ENCODE peak calls at places on chromosomes 12 and 14, in four cellular contexts. One of them, this sample, is unnamed.

GRCh38 chr14:100975668-100976067 is 72.1 kb upstream of the RTL1 start:
- DNase-seq in RWPE1: peak; percentile 30
- DNase-seq in coronary artery: no peak
- DNase-seq in right atrium auricular region: no peak
- DNase-seq in this sample: no peak

GRCh38 chr14:53953002-53953827 is 3.4 kb downstream of the BMP4 start:
- DNase-seq in RWPE1: peak; percentile 73
- DNase-seq in coronary artery: peak; percentile 91
- DNase-seq in right atrium auricular region: peak; percentile 85
- DNase-seq in this sample: peak; percentile 85

GRCh38 chr14:51805541-51805940 is 54.9 kb upstream of the GNG2 start:
- DNase-seq in RWPE1: no peak
- DNase-seq in coronary artery: no peak
- DNase-seq in right atrium auricular region: no peak
- DNase-seq in this sample: no peak

GRCh38 chr12:130702966-130703732 is 12.9 kb downstream of the RIMBP2 start:
- DNase-seq in RWPE1: no peak
- DNase-seq in coronary artery: peak; percentile 50
- DNase-seq in right atrium auricular region: no peak
- DNase-seq in this sample: no peak

GRCh38 chr14:106530423-106531107 is 1004.2 kb downstream of the TMEM121 start:
- DNase-seq in RWPE1: no peak
- DNase-seq in coronary artery: no peak
- DNase-seq in right atrium auricular region: no peak
- DNase-seq in this sample: no peak

GRCh38 chr12:57846285-57846576 is 298 bp downstream of the CTDSP2 start:
- DNase-seq in RWPE1: peak; percentile 20
- DNase-seq in coronary artery: no peak
- DNase-seq in right atrium auricular region: no peak
- DNase-seq in this sample: no peak

GRCh38 chr14:23078692-23079116 is 16.2 kb downstream of the ACIN1 start:
- DNase-seq in RWPE1: peak; percentile 77
- DNase-seq in coronary artery: peak; percentile 84
- DNase-seq in right atrium auricular region: peak; percentile 91
- DNase-seq in this sample: no peak

GRCh38 chr14:26281280-26281998 is 316.4 kb downstream of the NOVA1 start:
- DNase-seq in RWPE1: no peak
- DNase-seq in coronary artery: no peak
- DNase-seq in right atrium auricular region: no peak
- DNase-seq in this sample: no peak

GRCh38 chr12:50579757-50580267 is 75.0 kb downstream of the DIP2B start:
- DNase-seq in RWPE1: peak; percentile 24
- DNase-seq in coronary artery: no peak
- DNase-seq in right atrium auricular region: no peak
- DNase-seq in this sample: no peak

GRCh38 chr12:29591140-29592020 is 93.9 kb upstream of the OVCH1 start:
- DNase-seq in RWPE1: no peak
- DNase-seq in coronary artery: no peak
- DNase-seq in right atrium auricular region: no peak
- DNase-seq in this sample: no peak

GRCh38 chr12:24507827-24508226 is 441.1 kb downstream of the BCAT1 start:
- DNase-seq in RWPE1: no peak
- DNase-seq in coronary artery: no peak
- DNase-seq in right atrium auricular region: no peak
- DNase-seq in this sample: no peak

GRCh38 chr12:48995061-48995879 is 3.9 kb downstream of the DDN start:
- DNase-seq in RWPE1: peak; percentile 97
- DNase-seq in coronary artery: no peak
- DNase-seq in right atrium auricular region: peak; percentile 85
- DNase-seq in this sample: peak; percentile 85

GRCh38 chr12:1810201-1810930 is 10.0 kb upstream of the LRTM2 start:
- DNase-seq in RWPE1: no peak
- DNase-seq in coronary artery: no peak
- DNase-seq in right atrium auricular region: no peak
- DNase-seq in this sample: no peak

GRCh38 chr12:103468837-103469236 is 26.9 kb downstream of the C12orf42 start:
- DNase-seq in RWPE1: no peak
- DNase-seq in coronary artery: no peak
- DNase-seq in right atrium auricular region: no peak
- DNase-seq in this sample: no peak

GRCh38 chr12:103475073-103475472 is 20.7 kb downstream of the C12orf42 start:
- DNase-seq in RWPE1: no peak
- DNase-seq in coronary artery: no peak
- DNase-seq in right atrium auricular region: no peak
- DNase-seq in this sample: no peak

GRCh38 chr12:103470664-103471063 is 25.1 kb downstream of the C12orf42 start:
- DNase-seq in RWPE1: peak; percentile 3
- DNase-seq in coronary artery: no peak
- DNase-seq in right atrium auricular region: no peak
- DNase-seq in this sample: no peak

DNA sequence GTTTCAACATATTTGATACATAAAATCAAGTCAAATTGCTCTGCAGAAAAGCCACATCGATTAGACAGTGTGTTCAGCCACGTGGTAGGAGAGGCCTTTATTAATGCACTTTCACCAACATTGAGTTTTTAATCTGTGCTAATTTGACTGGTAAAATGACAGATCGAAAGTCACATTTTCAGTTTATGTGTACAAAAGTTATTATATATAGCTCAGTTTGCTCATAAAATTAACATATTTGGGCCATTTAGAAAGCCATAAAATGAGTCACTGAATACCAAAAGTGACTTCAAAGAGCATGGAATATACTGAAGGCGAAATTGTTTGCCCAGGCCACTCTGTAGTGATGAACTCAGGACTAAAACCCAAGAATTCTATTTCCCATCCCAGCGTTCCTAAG is 26.1 kb downstream of the C12orf42 start:
- DNase-seq in RWPE1: no peak
- DNase-seq in coronary artery: no peak
- DNase-seq in right atrium auricular region: no peak
- DNase-seq in this sample: no peak
- H3K27ac ChIP-seq in RWPE1: no peak overlapping the region
- H3K27ac ChIP-seq in coronary artery: no peak overlapping the region
- H3K27ac ChIP-seq in right atrium auricular region: no peak overlapping the region
- H3K27ac ChIP-seq in this sample: no peak overlapping the region

GRCh38 chr12:69566603-69567002 is 18.7 kb upstream of the CCT2 start:
- DNase-seq in RWPE1: no peak
- DNase-seq in coronary artery: no peak
- DNase-seq in right atrium auricular region: no peak
- DNase-seq in this sample: no peak
- TF ChIP-seq CTCF in RWPE1: no peak
- TF ChIP-seq CTCF in coronary artery: no peak
- TF ChIP-seq CTCF in right atrium auricular region: no peak
- TF ChIP-seq CTCF in this sample: no peak

GRCh38 chr14:81343701-81344100 is 56.4 kb downstream of the STON2 start:
- DNase-seq in RWPE1: no peak
- DNase-seq in coronary artery: no peak
- DNase-seq in right atrium auricular region: no peak
- DNase-seq in this sample: no peak
- H3K27ac ChIP-seq in RWPE1: no peak overlapping the region
- H3K27ac ChIP-seq in coronary artery: no peak overlapping the region
- H3K27ac ChIP-seq in right atrium auricular region: no peak overlapping the region
- H3K27ac ChIP-seq in this sample: peak overlapping the region; percentile 66

GRCh38 chr14:94305620-94306019 is 12.6 kb upstream of the SERPINA10 start:
- DNase-seq in RWPE1: no peak
- DNase-seq in coronary artery: no peak
- DNase-seq in right atrium auricular region: no peak
- DNase-seq in this sample: no peak

GRCh38 chr14:94306047-94306978 is 13.2 kb upstream of the SERPINA10 start:
- DNase-seq in RWPE1: no peak
- DNase-seq in coronary artery: no peak
- DNase-seq in right atrium auricular region: peak; percentile 38
- DNase-seq in this sample: no peak

GRCh38 chr14:94310248-94310647 is 12.9 kb downstream of the SERPINA6 start:
- DNase-seq in RWPE1: no peak
- DNase-seq in coronary artery: no peak
- DNase-seq in right atrium auricular region: peak; percentile 42
- DNase-seq in this sample: no peak

GRCh38 chr14:94309721-94310120 is 13.4 kb downstream of the SERPINA6 start:
- DNase-seq in RWPE1: no peak
- DNase-seq in coronary artery: no peak
- DNase-seq in right atrium auricular region: no peak
- DNase-seq in this sample: no peak

DNA sequence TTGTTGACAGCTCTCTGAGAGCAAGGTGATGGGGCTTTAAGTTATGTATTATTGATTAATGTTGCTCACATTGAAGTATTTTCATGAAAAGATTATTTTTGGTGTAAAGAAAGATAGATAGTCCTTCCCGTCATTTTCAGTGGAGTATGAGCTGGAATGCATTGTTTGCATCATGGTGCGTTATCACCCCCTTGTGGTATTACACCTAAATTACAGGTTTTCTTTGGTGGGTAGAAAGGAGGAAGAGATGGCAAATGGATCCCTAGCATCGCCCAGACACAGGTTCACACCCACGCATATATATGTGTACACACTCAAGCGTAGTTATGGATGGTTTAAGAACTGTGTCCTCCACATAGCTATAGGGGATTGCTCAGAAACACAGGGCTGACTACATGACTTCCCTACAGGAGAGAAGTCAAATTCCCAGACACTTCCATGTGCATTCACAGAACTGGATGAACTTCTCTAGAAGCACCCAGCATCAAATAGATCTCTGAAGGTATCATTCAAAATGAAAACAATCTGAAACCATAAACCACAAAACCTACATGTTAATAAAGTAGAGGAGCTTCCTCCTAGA is 14.4 kb upstream of the SERPINA10 start:
- DNase-seq in RWPE1: no peak
- DNase-seq in coronary artery: no peak
- DNase-seq in right atrium auricular region: no peak
- DNase-seq in this sample: no peak
- TF ChIP-seq CTCF in RWPE1: no peak
- TF ChIP-seq CTCF in coronary artery: no peak
- TF ChIP-seq CTCF in right atrium auricular region: peak; percentile 16
- TF ChIP-seq CTCF in this sample: no peak

DNA sequence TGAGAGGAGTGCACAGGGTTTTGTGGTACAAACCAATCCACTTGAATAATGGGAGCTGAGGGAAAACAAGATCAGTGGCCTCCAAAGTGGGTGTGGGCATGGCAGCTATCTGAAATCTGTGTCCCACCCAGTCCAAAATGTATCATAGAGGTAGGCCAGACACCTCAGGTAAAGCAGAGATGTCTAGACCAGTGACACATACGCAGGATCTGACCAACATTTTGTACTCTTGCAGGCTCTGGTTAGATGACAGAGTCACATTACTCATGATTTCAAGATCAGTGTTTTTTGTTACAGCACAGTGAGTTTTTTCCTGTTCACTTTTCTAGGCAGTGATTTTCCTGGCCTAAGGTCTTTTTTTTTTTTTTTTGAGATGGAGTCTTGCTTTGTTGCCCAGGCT is 211.8 kb downstream of the PCNX1 start:
- DNase-seq in RWPE1: no peak
- DNase-seq in coronary artery: no peak
- DNase-seq in right atrium auricular region: no peak
- DNase-seq in this sample: no peak
- H3K27ac ChIP-seq in RWPE1: no peak overlapping the region
- H3K27ac ChIP-seq in coronary artery: no peak overlapping the region
- H3K27ac ChIP-seq in right atrium auricular region: no peak overlapping the region
- H3K27ac ChIP-seq in this sample: no peak overlapping the region

DNA sequence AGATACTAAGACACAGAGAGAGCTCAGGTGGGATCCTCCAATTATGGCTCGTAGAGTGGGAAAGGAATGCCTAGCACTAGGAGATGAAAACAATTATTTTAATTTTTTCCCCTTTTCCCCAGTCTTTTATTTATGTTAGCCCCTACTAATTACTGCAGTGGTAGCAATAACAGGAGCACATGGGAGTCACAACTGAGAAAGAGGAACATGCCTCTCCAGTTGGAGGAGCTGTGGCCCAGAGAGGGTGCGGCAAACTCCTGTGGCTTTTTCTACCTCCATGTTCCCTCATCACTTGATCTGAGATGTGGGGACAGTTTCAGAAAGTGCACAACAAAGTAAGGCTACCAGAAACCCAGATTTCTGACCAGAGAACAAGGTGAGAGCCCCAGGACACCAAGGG is 25.9 kb upstream of the POC1B start:
- DNase-seq in RWPE1: no peak
- DNase-seq in coronary artery: no peak
- DNase-seq in right atrium auricular region: no peak
- DNase-seq in this sample: no peak
- TF ChIP-seq CTCF in RWPE1: no peak
- TF ChIP-seq CTCF in coronary artery: no peak
- TF ChIP-seq CTCF in right atrium auricular region: no peak
- TF ChIP-seq CTCF in this sample: no peak

GRCh38 chr12:26845984-26846383 is 13.0 kb upstream of the ITPR2 start:
- DNase-seq in RWPE1: no peak
- DNase-seq in coronary artery: no peak
- DNase-seq in right atrium auricular region: peak; percentile 66
- DNase-seq in this sample: no peak
- H3K27ac ChIP-seq in RWPE1: no peak overlapping the region
- H3K27ac ChIP-seq in coronary artery: no peak overlapping the region
- H3K27ac ChIP-seq in right atrium auricular region: peak overlapping the region; percentile 33
- H3K27ac ChIP-seq in this sample: no peak overlapping the region

GRCh38 chr12:4282892-4283511 is 9.4 kb downstream of the CCND2 start:
- DNase-seq in RWPE1: no peak
- DNase-seq in coronary artery: no peak
- DNase-seq in right atrium auricular region: no peak
- DNase-seq in this sample: no peak
- TF ChIP-seq CTCF in RWPE1: no peak
- TF ChIP-seq CTCF in coronary artery: no peak
- TF ChIP-seq CTCF in right atrium auricular region: no peak
- TF ChIP-seq CTCF in this sample: no peak

GRCh38 chr12:122995503-122996187 is 15.2 kb downstream of the ARL6IP4 start:
- DNase-seq in RWPE1: no peak
- DNase-seq in coronary artery: no peak
- DNase-seq in right atrium auricular region: no peak
- DNase-seq in this sample: no peak

GRCh38 chr12:122994140-122994675 is 13.7 kb downstream of the ARL6IP4 start:
- DNase-seq in RWPE1: no peak
- DNase-seq in coronary artery: no peak
- DNase-seq in right atrium auricular region: no peak
- DNase-seq in this sample: no peak

GRCh38 chr12:122996188-122996601 is 15.7 kb downstream of the ARL6IP4 start:
- DNase-seq in RWPE1: no peak
- DNase-seq in coronary artery: no peak
- DNase-seq in right atrium auricular region: no peak
- DNase-seq in this sample: no peak

GRCh38 chr12:122996621-122997342 is 16.3 kb downstream of the ARL6IP4 start:
- DNase-seq in RWPE1: no peak
- DNase-seq in coronary artery: no peak
- DNase-seq in right atrium auricular region: no peak
- DNase-seq in this sample: no peak

GRCh38 chr12:122994781-122995502 is 14.5 kb downstream of the ARL6IP4 start:
- DNase-seq in RWPE1: no peak
- DNase-seq in coronary artery: no peak
- DNase-seq in right atrium auricular region: no peak
- DNase-seq in this sample: no peak
- H3K27ac ChIP-seq in RWPE1: no peak overlapping the region
- H3K27ac ChIP-seq in coronary artery: no peak overlapping the region
- H3K27ac ChIP-seq in right atrium auricular region: no peak overlapping the region
- H3K27ac ChIP-seq in this sample: no peak overlapping the region